ENCODE peak calls at places on chromosomes 5 and 9, in eight cellular contexts. C is foreskin fibroblast; T is endothelial cell of umbilical vein; F is GM12878; U is IMR-90; Z is mucosa of descending colon; R is CD8-positive, alpha-beta T cell; B is cardiac fibroblast. K is an unnamed sample.

GRCh38 chr5:27778121-27778520 is 739.7 kb upstream of the CDH9 start:
- DNase-seq in U (no peak), F (no peak), B (no peak), Z (no peak), T (no peak), R (no peak), C (no peak), K (no peak)

GRCh38 chr9:92455217-92455616 is 27.1 kb downstream of the ASPN start:
- DNase-seq in F (no peak), R (no peak), C (no peak), B (peak), U (no peak), T (no peak), Z (no peak), K (no peak)

GRCh38 chr5:170642776-170643436 is 139.1 kb downstream of the KCNIP1 start:
- DNase-seq in Z (no peak), T (peak), U (no peak), C (no peak), B (no peak), F (no peak), R (no peak), K (no peak)

GRCh38 chr5:125815-126214 is 33.8 kb downstream of the PLEKHG4B start:
- DNase-seq in T (no peak), F (no peak), C (no peak), U (no peak), Z (no peak), R (no peak), B (no peak), K (no peak)

GRCh38 chr5:132815454-132815853 is 2.4 kb downstream of the SOWAHA start:
- DNase-seq in C (peak), R (no peak), U (peak), F (no peak), T (no peak), B (peak), Z (no peak), K (no peak)

GRCh38 chr9:121744002-121744686 is 92.7 kb downstream of the DAB2IP start:
- DNase-seq in Z (peak), B (peak), T (peak), C (no peak), F (no peak), R (peak), U (peak), K (peak)

GRCh38 chr9:90502134-90502533 is 140.5 kb downstream of the DIRAS2 start:
- DNase-seq in C (no peak), R (no peak), F (no peak), T (no peak), Z (no peak), B (no peak), U (no peak), K (no peak)

GRCh38 chr5:127820910-127821553 is 117.8 kb downstream of the CCDC192 start:
- DNase-seq in Z (peak), F (peak), B (no peak), R (no peak), C (peak), T (peak), U (peak), K (peak)

GRCh38 chr9:24708808-24709207 is 163.1 kb upstream of the IZUMO3 start:
- DNase-seq in F (no peak), Z (no peak), B (no peak), R (no peak), U (no peak), T (no peak), C (no peak), K (no peak)

GRCh38 chr9:7216004-7216821 is 458.4 kb downstream of the KDM4C start:
- DNase-seq in T (no peak), C (no peak), U (peak), F (no peak), Z (no peak), B (peak), R (peak), K (no peak)

GRCh38 chr5:55320571-55320970 is 12.8 kb downstream of the MTREX start:
- DNase-seq in T (no peak), B (peak), R (no peak), Z (no peak), U (no peak), F (no peak), C (no peak), K (peak)

GRCh38 chr5:84642795-84643194 is 258.1 kb upstream of the EDIL3 start:
- DNase-seq in U (peak), B (peak), T (peak), F (no peak), Z (no peak), C (no peak), R (no peak), K (no peak)

GRCh38 chr9:3497406-3497805 is 28.4 kb downstream of the RFX3 start:
- DNase-seq in Z (no peak), R (no peak), B (peak), C (no peak), T (peak), U (peak), F (no peak), K (peak)

GRCh38 chr9:7963026-7963425 is 163.4 kb upstream of the DMAC1 start:
- DNase-seq in Z (peak), C (no peak), U (no peak), B (no peak), T (no peak), F (no peak), R (no peak), K (no peak)

GRCh38 chr9:80369641-80370040 is 797.9 kb downstream of the TLE4 start:
- DNase-seq in Z (no peak), U (no peak), F (no peak), T (no peak), C (peak), R (no peak), B (peak), K (no peak)

GRCh38 chr9:69936427-69936826 is 107.2 kb upstream of the MAMDC2 start:
- DNase-seq in R (no peak), C (peak), T (no peak), U (peak), Z (no peak), B (peak), F (no peak), K (peak)

GRCh38 chr9:36802171-36802920 is 229.7 kb downstream of the MELK start:
- DNase-seq in Z (no peak), C (peak), B (peak), R (no peak), F (no peak), T (no peak), U (peak), K (peak)

GRCh38 chr9:37399336-37399735 is 23.2 kb upstream of the GRHPR start:
- DNase-seq in T (no peak), C (no peak), R (no peak), F (no peak), U (no peak), B (no peak), Z (no peak), K (no peak)

GRCh38 chr9:86659413-86660046 is 287.8 kb downstream of the GAS1 start:
- DNase-seq in F (no peak), B (no peak), U (peak), R (no peak), C (no peak), Z (no peak), T (no peak), K (no peak)

GRCh38 chr5:157247267-157247666 is 18.7 kb upstream of the CYFIP2 start:
- DNase-seq in U (no peak), F (no peak), Z (no peak), C (no peak), T (no peak), B (no peak), R (no peak), K (no peak)

GRCh38 chr9:28056006-28056405 is 482.7 kb upstream of the C9orf72 start:
- DNase-seq in C (no peak), B (no peak), R (no peak), F (no peak), T (no peak), Z (no peak), U (no peak), K (no peak)

GRCh38 chr9:123867971-123868370 is 62.0 kb downstream of the DENND1A start:
- DNase-seq in R (no peak), C (no peak), F (no peak), T (no peak), Z (no peak), U (peak), B (peak), K (no peak)

GRCh38 chr9:81690251-81690851 is 1.0 kb upstream of the TLE1 start:
- DNase-seq in U (peak), R (no peak), T (no peak), Z (peak), C (no peak), B (no peak), F (no peak), K (no peak)

GRCh38 chr9:115590016-115590415 is 472.1 kb upstream of the TNC start:
- DNase-seq in U (peak), B (peak), C (peak), Z (no peak), R (no peak), T (peak), F (no peak), K (peak)
- TF ChIP-seq CTCF in U (no peak), B (no peak), C (no peak), Z (no peak), R (no peak), T (no peak), F (no peak), K (no peak)

DNA sequence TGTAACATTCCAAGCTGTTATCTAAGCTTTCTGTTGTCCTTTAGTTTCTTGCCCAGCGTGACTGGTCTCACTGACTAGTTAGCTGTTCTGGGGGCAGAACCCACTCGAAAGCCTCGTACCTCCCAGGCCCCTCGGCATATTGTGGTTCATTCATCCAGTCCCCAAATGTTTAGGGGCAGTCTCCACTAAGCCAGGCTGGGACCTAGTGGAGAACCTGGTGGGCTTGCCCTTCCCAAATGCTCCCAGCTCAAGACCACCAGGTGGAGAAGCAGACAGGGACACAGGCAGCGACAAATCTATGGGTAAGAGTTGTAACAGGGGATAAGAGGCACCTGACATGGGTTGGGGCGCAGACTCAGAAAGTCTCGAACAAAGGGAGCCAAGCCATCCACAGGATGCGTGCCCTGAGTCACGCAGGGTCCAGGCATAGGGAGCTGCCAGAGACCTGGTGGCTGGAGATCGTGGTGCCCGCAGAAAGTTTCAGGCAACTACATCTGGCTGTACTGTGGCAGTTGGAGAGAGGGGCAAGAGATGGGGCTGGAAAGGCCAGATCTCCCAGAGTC is 851 bp upstream of the EEIG1 start:
- DNase-seq in F (no peak), R (no peak), T (no peak), U (no peak), B (no peak), Z (peak), C (no peak), K (no peak)
- TF ChIP-seq CTCF in F (no peak), R (no peak), T (no peak), U (no peak), B (no peak), Z (no peak), C (no peak), K (no peak)

GRCh38 chr5:136108131-136108739 is 24.4 kb upstream of the SMAD5 start:
- DNase-seq in Z (no peak), U (no peak), R (no peak), T (no peak), C (no peak), F (peak), B (no peak), K (no peak)
- TF ChIP-seq CTCF in Z (no peak), U (no peak), R (no peak), T (no peak), C (no peak), F (no peak), B (no peak), K (no peak)

GRCh38 chr9:1939926-1940368 is 75.2 kb upstream of the SMARCA2 start:
- DNase-seq in B (peak), F (peak), Z (peak), R (no peak), C (no peak), U (peak), T (peak), K (no peak)
- TF ChIP-seq CTCF in B (peak), F (peak), Z (peak), R (peak), C (peak), U (peak), T (peak), K (peak)

GRCh38 chr5:119316116-119316515 is 39.7 kb upstream of the TNFAIP8 start:
- DNase-seq in R (no peak), Z (no peak), F (no peak), T (no peak), B (no peak), C (no peak), U (no peak), K (no peak)

GRCh38 chr5:119318256-119318914 is 37.4 kb upstream of the TNFAIP8 start:
- DNase-seq in U (no peak), R (no peak), C (no peak), B (no peak), T (no peak), Z (no peak), F (no peak), K (no peak)

GRCh38 chr5:119313207-119313606 is 42.6 kb upstream of the TNFAIP8 start:
- DNase-seq in U (no peak), B (no peak), F (no peak), R (no peak), T (no peak), C (no peak), Z (no peak), K (no peak)

GRCh38 chr5:119313876-119314605 is 41.8 kb upstream of the TNFAIP8 start:
- DNase-seq in C (no peak), T (no peak), U (no peak), Z (no peak), B (no peak), R (no peak), F (no peak), K (no peak)

DNA sequence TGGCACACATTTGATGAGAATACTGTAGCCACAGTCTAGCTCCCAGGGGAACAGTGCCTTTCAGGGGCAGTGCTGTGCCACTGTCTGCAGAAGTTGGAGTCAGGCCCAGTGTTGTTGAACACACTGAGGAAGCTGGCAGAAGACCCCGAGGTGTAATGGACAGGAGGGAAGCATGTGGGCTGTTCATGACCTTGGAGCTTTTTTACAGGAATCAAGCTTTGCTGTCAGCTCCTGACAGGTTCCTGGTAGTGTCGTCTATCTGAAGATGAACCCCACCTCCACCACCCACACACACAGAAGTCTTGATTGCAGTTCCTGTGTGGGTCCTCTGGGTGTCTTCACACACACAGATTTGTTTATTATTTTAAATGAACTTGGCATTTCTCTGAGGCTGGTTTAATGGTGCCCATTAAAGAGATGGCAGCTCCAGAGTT is 40.3 kb upstream of the TNFAIP8 start:
- DNase-seq in U (no peak), F (peak), C (no peak), T (peak), R (peak), B (peak), Z (no peak), K (no peak)
- TF ChIP-seq CTCF in U (peak), F (peak), C (peak), T (peak), R (peak), B (peak), Z (no peak), K (peak)

GRCh38 chr9:100690438-100690837 is 112.6 kb downstream of the CAVIN4 start:
- DNase-seq in T (no peak), R (no peak), C (no peak), B (no peak), Z (no peak), U (no peak), F (no peak), K (no peak)
- TF ChIP-seq CTCF in T (no peak), R (no peak), C (no peak), B (no peak), Z (no peak), U (no peak), F (no peak), K (no peak)

DNA sequence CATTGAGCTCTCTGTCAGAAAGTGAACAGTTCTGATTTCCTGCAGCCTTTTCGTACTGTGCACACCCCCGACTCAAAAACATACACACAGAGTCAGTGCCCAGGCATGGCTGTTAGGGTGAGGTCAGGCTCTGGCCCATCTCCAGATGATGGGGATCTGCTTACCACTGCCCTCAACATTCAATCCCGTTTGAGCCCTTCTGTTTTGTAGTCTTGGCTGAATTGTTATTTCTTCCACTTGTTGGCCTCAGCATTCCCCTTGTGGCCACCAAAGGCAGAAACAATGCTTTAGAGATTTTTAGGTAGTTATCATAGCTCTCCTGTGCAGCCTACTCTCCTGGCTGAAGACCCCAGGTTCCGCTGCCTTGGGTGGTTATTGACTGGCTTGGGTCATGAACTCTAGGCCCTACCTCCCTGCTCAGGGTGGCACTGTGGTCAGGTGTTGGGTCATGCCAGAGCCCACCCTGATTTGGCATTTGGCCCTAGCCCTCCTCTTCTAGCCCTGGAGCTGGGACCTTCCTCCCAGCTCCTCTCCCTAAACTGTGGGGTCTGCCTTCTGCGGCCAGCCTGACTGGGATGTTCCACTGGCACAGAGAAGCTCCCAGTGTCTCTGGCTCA is 7.8 kb upstream of the MYOZ3 start:
- DNase-seq in F (no peak), B (peak), T (no peak), Z (no peak), R (no peak), C (peak), U (peak), K (peak)
- TF ChIP-seq CTCF in F (peak), B (peak), T (peak), Z (no peak), R (no peak), C (peak), U (peak), K (peak)

GRCh38 chr5:103133231-103133630 is 13.1 kb downstream of the PPIP5K2 start:
- DNase-seq in R (no peak), Z (no peak), T (no peak), C (no peak), U (no peak), B (no peak), F (no peak), K (no peak)
- TF ChIP-seq CTCF in R (no peak), Z (no peak), T (no peak), C (no peak), U (no peak), B (no peak), F (no peak), K (no peak)

DNA sequence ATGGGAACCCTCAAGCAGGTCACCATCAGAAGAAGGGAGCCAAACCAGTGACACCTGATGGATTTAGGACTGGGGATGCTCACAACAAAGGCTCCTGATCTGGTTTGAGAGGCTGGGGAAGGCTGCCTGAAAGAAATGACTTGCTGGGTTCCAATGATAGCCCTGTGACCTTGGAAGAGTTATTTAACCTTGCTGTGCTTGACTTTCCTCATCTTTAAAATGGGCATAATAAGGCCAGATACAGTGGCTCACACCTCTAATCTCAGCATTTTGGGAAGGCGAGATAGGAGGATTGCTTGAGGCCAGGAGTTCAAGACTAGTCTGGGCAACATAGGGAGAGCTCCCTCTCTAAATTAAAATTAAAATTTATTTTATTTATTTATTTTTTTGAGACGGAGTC is 63.6 kb upstream of the PSD2 start:
- DNase-seq in B (no peak), C (no peak), U (no peak), F (no peak), Z (no peak), T (no peak), R (no peak), K (no peak)
- TF ChIP-seq CTCF in B (no peak), C (no peak), U (no peak), F (no peak), Z (no peak), T (no peak), R (no peak), K (no peak)

GRCh38 chr5:167511276-167511675 is 780.2 kb upstream of the WWC1 start:
- DNase-seq in C (no peak), R (no peak), T (no peak), F (no peak), U (no peak), Z (no peak), B (no peak), K (no peak)

GRCh38 chr5:167514461-167514860 is 777.0 kb upstream of the WWC1 start:
- DNase-seq in R (no peak), F (no peak), Z (no peak), U (no peak), T (no peak), C (no peak), B (no peak), K (no peak)

GRCh38 chr5:167512111-167512510 is 779.3 kb upstream of the WWC1 start:
- DNase-seq in F (no peak), C (no peak), B (no peak), R (no peak), T (no peak), U (no peak), Z (no peak), K (no peak)

DNA sequence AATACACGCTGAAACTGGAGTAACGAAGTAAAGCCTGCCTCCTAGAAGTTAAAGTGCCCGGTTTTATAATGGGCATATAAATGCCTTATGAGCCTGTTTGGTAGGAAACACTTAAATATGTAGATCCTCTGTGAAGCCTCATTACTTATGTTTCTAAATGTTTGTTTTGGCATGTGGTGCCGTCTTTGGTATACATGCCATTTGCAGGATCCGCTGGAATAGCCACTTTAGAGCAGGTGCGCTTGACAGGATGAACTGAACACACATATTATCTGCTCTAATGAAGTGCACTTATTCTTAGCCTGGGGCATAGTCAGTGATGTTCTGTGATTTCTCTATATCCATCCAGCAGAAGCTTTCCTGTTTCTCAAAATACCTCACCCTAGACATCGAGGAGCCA is 778.1 kb upstream of the WWC1 start:
- DNase-seq in R (no peak), T (no peak), U (no peak), Z (no peak), F (no peak), C (no peak), B (no peak), K (no peak)
- TF ChIP-seq CTCF in R (no peak), T (no peak), U (no peak), Z (no peak), F (no peak), C (no peak), B (no peak), K (no peak)

K was measured in HFFc6.